ENCODE peak calls at places on chromosomes 11 and 22, in eight cellular contexts. O is activated CD8-positive, alpha-beta memory T cell treated with anti-CD3 and anti-CD28 coated beads for 4 hours; U is iPS DF 6.9; I is activated CD4-positive, alpha-beta memory T cell treated with anti-CD3 and anti-CD28 coated beads for 36 hours; J is progenitor cell of endocrine pancreas; W is left cardiac atrium; H is substantia nigra; Y is RPMI8226. A is an unnamed sample.

GRCh38 chr11:94593030-94593429 is 25.9 kb downstream of the PIWIL4 start:
- DNase-seq in U (no peak), I (no peak), Y (no peak), H (no peak), J (no peak), O (no peak), W (no peak), A (no peak)

GRCh38 chr22:47094861-47095330 is 332.4 kb downstream of the TBC1D22A start:
- DNase-seq in I (peak; percentile 45), H (no peak), J (no peak), W (no peak), U (no peak), Y (no peak), O (no peak), A (no peak)

GRCh38 chr22:32044913-32045312 is 1.9 kb downstream of the SLC5A1 start:
- DNase-seq in Y (no peak), O (no peak), U (no peak), J (no peak), H (no peak), I (no peak), W (no peak), A (no peak)

GRCh38 chr11:95148938-95149337 is 59.3 kb downstream of the ENDOD1 start:
- DNase-seq in J (no peak), O (no peak), U (no peak), I (no peak), W (no peak), Y (no peak), H (no peak), A (no peak)

GRCh38 chr22:45708145-45708544 is 36.5 kb downstream of the ATXN10 start:
- DNase-seq in W (no peak), O (no peak), U (no peak), I (no peak), J (no peak), H (no peak), Y (no peak), A (no peak)

GRCh38 chr11:94840209-94840608 is 72.1 kb downstream of the AMOTL1 start:
- DNase-seq in H (no peak), J (no peak), O (no peak), W (no peak), I (no peak), Y (no peak), U (no peak), A (no peak)

GRCh38 chr11:122145715-122146274 is 29.8 kb upstream of the BLID start:
- DNase-seq in H (no peak), I (no peak), U (no peak), Y (no peak), W (no peak), J (no peak), O (no peak), A (no peak)

GRCh38 chr11:75775056-75775455 is 6.5 kb downstream of the DGAT2 start:
- DNase-seq in H (no peak), U (no peak), Y (no peak), I (no peak), O (no peak), W (no peak), J (no peak), A (no peak)

GRCh38 chr11:120513436-120514315 is 2.1 kb downstream of the GRIK4 start:
- DNase-seq in I (no peak), J (no peak), O (no peak), W (no peak), Y (no peak), H (no peak), U (no peak), A (no peak)

GRCh38 chr11:125224391-125225015 is 60.0 kb downstream of the PKNOX2 start:
- DNase-seq in Y (no peak), J (no peak), O (no peak), I (no peak), H (no peak), W (peak; percentile 63), U (no peak), A (peak; percentile 68)

GRCh38 chr22:17726561-17727243 is 47.6 kb downstream of the BID start:
- DNase-seq in U (no peak), O (no peak), H (no peak), Y (no peak), J (no peak), W (no peak), I (no peak), A (no peak)

GRCh38 chr11:12731841-12732336 is 57.7 kb downstream of the TEAD1 start:
- DNase-seq in H (no peak), O (no peak), J (no peak), U (no peak), Y (no peak), W (no peak), I (no peak), A (no peak)

GRCh38 chr22:44032126-44032730 is 8.1 kb downstream of the PARVB start:
- DNase-seq in H (no peak), U (no peak), W (no peak), O (no peak), J (no peak), Y (no peak), I (no peak), A (no peak)

GRCh38 chr22:17910561-17911311 is 113.6 kb downstream of the MICAL3 start:
- DNase-seq in J (no peak), W (peak; percentile 86), I (no peak), Y (peak; percentile 10), H (peak; percentile 53), U (no peak), O (no peak), A (peak; percentile 90)

GRCh38 chr11:110376711-110377324 is 52.9 kb upstream of the FDX1 start:
- DNase-seq in H (peak; percentile 14), Y (peak; percentile 62), O (no peak), I (peak; percentile 32), W (peak; percentile 86), J (peak; percentile 27), U (no peak), A (peak; percentile 87)

GRCh38 chr22:37545703-37546435 is 14.4 kb upstream of the CDC42EP1 start:
- DNase-seq in H (peak; percentile 24), J (peak; percentile 44), O (no peak), I (no peak), Y (no peak), W (peak; percentile 96), U (no peak), A (peak; percentile 93)

GRCh38 chr22:29947410-29948387 is 64.7 kb downstream of the MTMR3 start:
- DNase-seq in Y (no peak), I (no peak), H (no peak), O (no peak), U (no peak), J (no peak), W (no peak), A (no peak)

GRCh38 chr22:27760474-27760873 is 41.1 kb downstream of the MN1 start:
- DNase-seq in H (no peak), Y (no peak), U (no peak), J (no peak), W (no peak), I (no peak), O (no peak), A (no peak)

GRCh38 chr22:35432226-35432905 is 32.4 kb downstream of the MCM5 start:
- DNase-seq in Y (no peak), W (no peak), J (no peak), I (no peak), H (no peak), O (no peak), U (no peak), A (no peak)

GRCh38 chr11:134584706-134585445 is 172.8 kb upstream of the B3GAT1 start:
- DNase-seq in W (no peak), Y (peak; percentile 53), H (peak; percentile 25), I (no peak), U (no peak), J (no peak), O (no peak), A (peak; percentile 32)

GRCh38 chr11:34632105-34632780 is 11.3 kb downstream of the EHF start:
- DNase-seq in J (no peak), U (no peak), H (no peak), I (no peak), W (no peak), Y (no peak), O (no peak), A (no peak)

GRCh38 chr11:103528046-103528445 is 418.8 kb downstream of the DYNC2H1 start:
- DNase-seq in O (no peak), J (no peak), I (no peak), U (no peak), Y (no peak), W (no peak), H (no peak), A (no peak)

GRCh38 chr22:44392446-44392921 is 79.7 kb upstream of the SHISAL1 start:
- DNase-seq in W (no peak), J (no peak), U (no peak), Y (no peak), H (no peak), O (no peak), I (no peak), A (no peak)

GRCh38 chr11:34840736-34841386 is 75.3 kb downstream of the APIP start:
- DNase-seq in O (no peak), J (no peak), U (peak; percentile 20), H (no peak), W (no peak), Y (peak; percentile 44), I (peak; percentile 33), A (no peak)

GRCh38 chr22:35593885-35594470 is 23.2 kb downstream of the MB start:
- DNase-seq in O (no peak), H (no peak), Y (no peak), W (no peak), I (no peak), U (no peak), J (no peak), A (no peak)

GRCh38 chr11:95182397-95182796 is 48.6 kb downstream of the SESN3 start:
- DNase-seq in O (no peak), Y (no peak), I (no peak), W (no peak), H (no peak), U (no peak), J (no peak), A (no peak)

GRCh38 chr22:20213833-20214708 is 54.0 kb downstream of the RTN4R start:
- DNase-seq in H (no peak), O (no peak), W (no peak), U (no peak), J (no peak), Y (no peak), I (no peak), A (no peak)

GRCh38 chr11:132202621-132203020 is 832.2 kb downstream of the NTM start:
- DNase-seq in U (no peak), I (no peak), Y (no peak), W (no peak), H (no peak), J (no peak), O (no peak), A (no peak)

A was measured in testis.